ENCODE peak calls at places on chromosomes 5 and 9, in seven cellular contexts. L, M, J, Z, U, R and C are unnamed samples. For H3K27me3, the result is how much of the 10 kb centered on the place peaks cover.

GRCh38 chr9:4197548-4197947 is 102.3 kb downstream of the GLIS3 start:
- DNase-seq in L (no peak), M (no peak), J (no peak), Z (no peak), U (no peak), R (no peak), C (no peak)

GRCh38 chr9:111386386-111386785 is 56.4 kb upstream of the OR2K2 start:
- DNase-seq in L (no peak), M (no peak), J (no peak), Z (no peak), U (no peak), R (no peak), C (no peak)

GRCh38 chr5:131814990-131815389 is 18.2 kb upstream of the FNIP1 start:
- DNase-seq in L (peak), M (no peak), J (no peak), Z (no peak), U (no peak), R (no peak), C (no peak)

GRCh38 chr9:117487555-117488175 is 72.8 kb upstream of the ASTN2 start:
- DNase-seq in L (peak), M (peak), J (peak), Z (peak), U (peak), R (peak), C (peak)

GRCh38 chr9:109795613-109796012 is 15.6 kb downstream of the PALM2AKAP2 start:
- DNase-seq in L (no peak), M (no peak), J (no peak), Z (no peak), U (no peak), R (no peak), C (no peak)

GRCh38 chr9:109110326-109111014 is 9.3 kb downstream of the TMEM245 start:
- DNase-seq in L (peak), M (no peak), J (no peak), Z (peak), U (no peak), R (no peak), C (no peak)

GRCh38 chr9:26158631-26159150 is 480.4 kb upstream of the TUSC1 start:
- DNase-seq in L (no peak), M (no peak), J (no peak), Z (no peak), U (no peak), R (no peak), C (no peak)

GRCh38 chr5:121668635-121669034 is 183.0 kb upstream of the FTMT start:
- DNase-seq in L (peak), M (no peak), J (no peak), Z (no peak), U (no peak), R (no peak), C (no peak)

GRCh38 chr9:136342191-136343120 is 15.1 kb downstream of the GPSM1 start:
- DNase-seq in L (peak), M (peak), J (peak), Z (peak), U (peak), R (peak), C (peak)

GRCh38 chr9:86126998-86127972 is 27.9 kb upstream of the GOLM1 start:
- DNase-seq in L (peak), M (peak), J (peak), Z (no peak), U (no peak), R (peak), C (peak)

GRCh38 chr5:133846478-133847226 is 121.8 kb downstream of the C5orf15 start:
- DNase-seq in L (no peak), M (no peak), J (no peak), Z (no peak), U (peak), R (no peak), C (no peak)

GRCh38 chr9:100104314-100104713 is 5.3 kb downstream of the INVS start:
- DNase-seq in L (no peak), M (no peak), J (no peak), Z (no peak), U (no peak), R (no peak), C (no peak)

GRCh38 chr9:125255781-125256391 is 5.7 kb upstream of the GAPVD1 start:
- DNase-seq in L (peak), M (peak), J (no peak), Z (peak), U (no peak), R (no peak), C (no peak)

GRCh38 chr5:142280066-142281011 is 44.5 kb downstream of the SPRY4 start:
- DNase-seq in L (peak), M (no peak), J (no peak), Z (no peak), U (peak), R (no peak), C (no peak)

GRCh38 chr9:34143116-34143515 is 16.6 kb upstream of the DCAF12 start:
- DNase-seq in L (no peak), M (no peak), J (no peak), Z (no peak), U (no peak), R (no peak), C (no peak)

GRCh38 chr9:126681336-126681735 is 67.6 kb downstream of the LMX1B start:
- DNase-seq in L (no peak), M (no peak), J (no peak), Z (no peak), U (no peak), R (no peak), C (no peak)

GRCh38 chr9:126682113-126682810 is 68.5 kb downstream of the LMX1B start:
- DNase-seq in L (no peak), M (no peak), J (no peak), Z (no peak), U (no peak), R (no peak), C (no peak)

GRCh38 chr9:126684345-126684744 is 70.6 kb downstream of the LMX1B start:
- DNase-seq in L (no peak), M (no peak), J (no peak), Z (no peak), U (no peak), R (no peak), C (no peak)

GRCh38 chr9:126683698-126684044 is 69.9 kb downstream of the LMX1B start:
- DNase-seq in L (no peak), M (no peak), J (no peak), Z (no peak), U (no peak), R (no peak), C (no peak)

GRCh38 chr9:126682928-126683697 is 69.4 kb downstream of the LMX1B start:
- DNase-seq in L (peak), M (no peak), J (no peak), Z (no peak), U (no peak), R (no peak), C (no peak)
- H3K27me3 ChIP-seq in L (under half), M (under half), J (half or more), Z (under half), U (under half), R (half or more), C (under half)

DNA sequence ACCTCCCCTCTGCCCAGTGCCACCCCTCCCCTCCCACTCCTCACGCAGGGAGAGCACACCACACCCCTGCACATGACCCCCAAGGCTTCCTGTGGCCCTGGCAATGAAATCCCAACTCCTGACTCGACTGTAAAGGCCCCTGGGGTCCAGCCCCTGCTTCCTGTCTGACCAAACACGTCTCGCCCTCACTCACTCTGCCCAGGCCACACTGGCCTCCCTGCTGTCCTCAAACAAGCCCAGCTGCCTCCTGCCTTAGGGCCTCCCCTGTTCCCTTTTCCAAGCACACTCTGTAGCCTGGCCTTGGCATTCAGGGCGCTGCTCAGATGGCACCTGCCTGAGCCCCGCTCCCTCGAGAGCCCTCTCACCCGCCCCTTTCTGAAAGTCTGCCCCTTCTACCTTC is 42.4 kb downstream of the HK3 start:
- DNase-seq in L (no peak), M (no peak), J (no peak), Z (no peak), U (no peak), R (no peak), C (no peak)
- H3K27me3 ChIP-seq in L (under half), M (under half), J (under half), Z (under half), U (under half), R (under half), C (under half)

GRCh38 chr5:93574939-93575241 is 6.1 kb downstream of the NR2F1-AS1 start:
- DNase-seq in L (no peak), M (no peak), J (no peak), Z (no peak), U (no peak), R (no peak), C (no peak)
- H3K27me3 ChIP-seq in L (under half), M (under half), J (half or more), Z (half or more), U (under half), R (half or more), C (under half)

GRCh38 chr5:176629317-176629852 is 949 bp downstream of the SNCB start:
- DNase-seq in L (no peak), M (no peak), J (no peak), Z (no peak), U (no peak), R (no peak), C (no peak)
- H3K27me3 ChIP-seq in L (under half), M (under half), J (half or more), Z (under half), U (under half), R (half or more), C (under half)

GRCh38 chr5:38634961-38635369 is 78.5 kb upstream of the LIFR start:
- DNase-seq in L (no peak), M (no peak), J (no peak), Z (no peak), U (no peak), R (no peak), C (no peak)

GRCh38 chr5:38636626-38637025 is 80.2 kb upstream of the LIFR start:
- DNase-seq in L (no peak), M (peak), J (no peak), Z (no peak), U (no peak), R (peak), C (no peak)

GRCh38 chr5:38638656-38639055 is 82.2 kb upstream of the LIFR start:
- DNase-seq in L (no peak), M (no peak), J (no peak), Z (no peak), U (no peak), R (no peak), C (no peak)

GRCh38 chr5:38639377-38640011 is 83.0 kb upstream of the LIFR start:
- DNase-seq in L (no peak), M (no peak), J (no peak), Z (no peak), U (no peak), R (no peak), C (no peak)

GRCh38 chr5:38633505-38633904 is 77.1 kb upstream of the LIFR start:
- DNase-seq in L (no peak), M (no peak), J (no peak), Z (no peak), U (no peak), R (no peak), C (no peak)
- H3K27me3 ChIP-seq in L (under half), M (under half), J (under half), Z (under half), U (under half), R (under half), C (under half)

DNA sequence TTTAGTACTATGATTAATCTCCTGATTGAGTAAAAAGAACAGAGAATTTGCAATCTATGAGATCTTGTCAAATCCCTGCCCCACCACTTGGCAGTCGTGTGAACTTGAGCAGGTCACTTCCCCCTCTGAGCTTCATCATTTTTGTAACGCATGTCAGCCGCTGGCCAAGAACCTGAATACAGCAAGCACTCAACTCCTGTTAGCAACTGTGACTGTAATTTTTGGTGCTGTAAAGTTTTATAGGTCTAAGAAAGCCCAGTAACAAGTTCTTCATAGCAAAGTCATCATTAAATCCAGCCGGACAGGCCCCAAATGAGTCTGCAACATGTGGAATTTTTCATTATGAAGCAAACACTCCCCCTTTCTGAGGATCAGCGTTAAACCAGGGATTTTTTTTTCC is 49.4 kb downstream of the DRD1 start:
- DNase-seq in L (no peak), M (no peak), J (no peak), Z (no peak), U (no peak), R (no peak), C (no peak)
- H3K27me3 ChIP-seq in L (under half), M (under half), J (under half), Z (under half), U (under half), R (under half), C (under half)

DNA sequence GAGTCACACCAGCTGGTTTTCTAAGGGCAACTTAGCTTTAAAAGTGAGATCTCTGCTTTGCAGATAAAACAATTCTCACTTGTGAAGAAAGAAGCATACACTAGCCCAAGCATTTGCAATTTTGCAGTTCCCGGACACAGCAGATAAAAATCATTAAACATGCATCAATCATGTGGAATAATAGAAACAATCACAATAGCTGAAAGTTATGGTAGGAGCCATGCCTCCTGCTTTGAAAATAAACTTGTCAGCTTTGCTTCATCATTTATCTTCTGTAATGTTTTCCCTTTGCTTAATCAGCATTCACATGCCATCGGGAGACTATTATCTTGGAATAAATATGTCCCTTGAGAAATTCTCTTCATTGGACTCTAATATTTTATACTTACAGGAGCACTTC is 60.3 kb upstream of the DAB2 start:
- DNase-seq in L (peak), M (no peak), J (no peak), Z (no peak), U (no peak), R (no peak), C (no peak)
- H3K27me3 ChIP-seq in L (under half), M (under half), J (under half), Z (under half), U (under half), R (under half), C (under half)

GRCh38 chr5:43006411-43007202 is 33.5 kb downstream of the ANXA2R start:
- DNase-seq in L (no peak), M (no peak), J (no peak), Z (no peak), U (no peak), R (no peak), C (no peak)
- H3K27me3 ChIP-seq in L (under half), M (under half), J (half or more), Z (under half), U (under half), R (under half), C (under half)

GRCh38 chr9:96126321-96126881 is 175.6 kb downstream of the HSD17B3 start:
- DNase-seq in L (peak), M (no peak), J (no peak), Z (no peak), U (no peak), R (no peak), C (no peak)
- H3K27me3 ChIP-seq in L (under half), M (under half), J (under half), Z (under half), U (under half), R (under half), C (under half)